ENCODE peak calls at places on chromosomes 11 and 22, in six cellular contexts. B, Y, N, A, J and C are unnamed samples. For H3K4me1 and H3K27me3, the result is how much of the 10 kb centered on the place peaks cover.

GRCh38 chr11:120710354-120711187 is 199.0 kb downstream of the GRIK4 start:
- DNase-seq in B (peak), Y (peak), N (peak), A (peak), J (peak), C (peak)

GRCh38 chr11:109789911-109790310 is 303.3 kb upstream of the ZC3H12C start:
- DNase-seq in B (no peak), Y (no peak), N (no peak), A (peak), J (no peak), C (no peak)

GRCh38 chr11:126697937-126698336 is 302.6 kb downstream of the KIRREL3 start:
- DNase-seq in B (no peak), Y (no peak), N (no peak), A (no peak), J (no peak), C (no peak)

GRCh38 chr22:23912293-23912903 is 18.2 kb downstream of the MIF start:
- DNase-seq in B (no peak), Y (no peak), N (no peak), A (no peak), J (no peak), C (no peak)

GRCh38 chr11:46363455-46363920 is 16.2 kb downstream of the DGKZ start:
- DNase-seq in B (no peak), Y (no peak), N (no peak), A (peak), J (no peak), C (no peak)

GRCh38 chr22:19477321-19478085 is 1.5 kb downstream of the UFD1 start:
- DNase-seq in B (no peak), Y (no peak), N (no peak), A (peak), J (no peak), C (no peak)

GRCh38 chr11:9014826-9015225 is 11.0 kb upstream of the NRIP3 start:
- DNase-seq in B (no peak), Y (no peak), N (no peak), A (no peak), J (no peak), C (no peak)

GRCh38 chr11:112693781-112694180 is 267.4 kb upstream of the NCAM1 start:
- DNase-seq in B (no peak), Y (no peak), N (no peak), A (no peak), J (no peak), C (peak)

GRCh38 chr11:100632970-100633452 is 54.1 kb upstream of the ARHGAP42 start:
- DNase-seq in B (peak), Y (peak), N (no peak), A (peak), J (peak), C (no peak)

GRCh38 chr11:20058749-20059458 is 101.4 kb downstream of the DBX1 start:
- DNase-seq in B (no peak), Y (no peak), N (no peak), A (peak), J (no peak), C (peak)

GRCh38 chr11:35511666-35512065 is 13.8 kb downstream of the PAMR1 start:
- DNase-seq in B (no peak), Y (no peak), N (no peak), A (peak), J (no peak), C (peak)

GRCh38 chr22:42314709-42315391 is 44.4 kb upstream of the TCF20 start:
- DNase-seq in B (no peak), Y (no peak), N (no peak), A (no peak), J (no peak), C (no peak)

GRCh38 chr22:42317691-42318547 is 47.5 kb upstream of the TCF20 start:
- DNase-seq in B (peak), Y (no peak), N (no peak), A (no peak), J (no peak), C (peak)

GRCh38 chr22:42318967-42319366 is 48.5 kb upstream of the TCF20 start:
- DNase-seq in B (no peak), Y (no peak), N (no peak), A (no peak), J (no peak), C (no peak)

GRCh38 chr22:42315392-42315756 is 44.9 kb upstream of the TCF20 start:
- DNase-seq in B (peak), Y (no peak), N (no peak), A (no peak), J (no peak), C (no peak)

GRCh38 chr22:42316988-42317387 is 46.5 kb upstream of the TCF20 start:
- DNase-seq in B (peak), Y (no peak), N (no peak), A (no peak), J (no peak), C (peak)
- H3K27ac ChIP-seq in B (peak), Y (no peak), N (no peak), A (no peak), J (no peak), C (no peak)

DNA sequence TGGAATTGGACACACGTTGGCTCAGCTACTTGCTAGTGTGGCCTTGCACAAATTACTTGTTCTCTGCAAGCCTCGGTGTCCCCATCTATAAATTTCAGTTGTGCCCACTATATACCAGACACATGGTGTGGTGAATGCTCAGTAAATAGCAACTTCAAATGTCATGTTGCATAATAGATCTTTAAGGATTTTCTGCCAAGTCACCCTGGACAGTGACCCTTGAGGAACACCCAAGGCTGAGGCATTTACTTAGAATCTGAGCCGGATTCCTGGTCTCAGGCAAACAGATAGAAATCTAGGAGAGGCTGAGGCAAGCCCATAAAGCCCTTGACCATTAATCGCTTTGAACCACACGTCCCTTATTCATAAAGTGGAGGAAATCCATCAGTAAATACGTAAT is 9.6 kb downstream of the TEAD1 start:
- DNase-seq in B (no peak), Y (no peak), N (no peak), A (no peak), J (no peak), C (no peak)
- H3K4me1 ChIP-seq in B (under half), Y (under half), N (under half), A (half or more), J (under half), C (half or more)

DNA sequence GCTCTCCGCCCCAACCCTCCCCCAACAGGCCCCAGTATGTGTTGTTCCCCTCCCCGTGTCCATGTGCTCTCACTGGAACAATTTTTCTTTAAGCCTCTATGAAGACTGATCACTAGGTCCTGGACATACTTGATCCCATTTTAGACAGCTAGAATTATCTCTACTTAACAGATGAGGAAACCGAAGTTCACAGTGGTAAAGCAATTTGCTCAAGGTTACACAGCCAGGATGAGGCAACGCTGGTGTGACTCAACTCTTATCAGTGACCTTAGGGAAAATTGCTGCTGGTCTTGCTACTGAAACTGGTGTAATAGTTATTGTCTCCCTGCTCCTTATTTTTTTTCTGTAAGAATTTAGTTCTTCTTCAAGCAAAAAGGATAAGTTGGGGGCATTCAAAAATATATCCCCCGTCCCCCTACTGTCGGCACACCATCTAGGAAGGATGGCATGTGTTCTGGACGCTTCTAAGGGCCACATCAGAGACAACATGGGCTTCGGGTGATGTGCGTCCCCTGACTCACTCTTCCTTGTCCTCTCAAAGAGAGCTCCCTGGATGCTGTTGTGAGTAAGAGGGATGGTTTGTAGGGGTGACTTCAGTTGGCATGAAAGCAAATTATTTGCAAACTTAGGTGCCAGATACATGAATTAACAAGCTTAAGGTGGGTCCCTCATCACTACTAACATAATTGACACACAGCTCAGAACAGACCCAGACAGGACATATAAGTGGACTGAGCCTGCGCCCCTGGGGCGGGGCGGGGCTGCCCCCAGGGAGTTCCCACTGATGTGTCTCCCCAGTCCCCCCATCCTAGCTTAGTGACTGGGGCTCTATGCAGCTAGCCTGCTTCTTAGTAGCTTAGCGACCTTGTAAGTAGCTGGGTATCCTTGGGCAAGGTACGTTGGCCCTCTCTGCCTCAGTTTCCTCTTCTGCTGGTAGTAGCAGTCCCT is 23.6 kb upstream of the ALX4 start:
- DNase-seq in B (no peak), Y (no peak), N (no peak), A (peak), J (no peak), C (no peak)
- H3K27me3 ChIP-seq in B (half or more), Y (under half), N (under half), A (half or more), J (under half), C (half or more)

DNA sequence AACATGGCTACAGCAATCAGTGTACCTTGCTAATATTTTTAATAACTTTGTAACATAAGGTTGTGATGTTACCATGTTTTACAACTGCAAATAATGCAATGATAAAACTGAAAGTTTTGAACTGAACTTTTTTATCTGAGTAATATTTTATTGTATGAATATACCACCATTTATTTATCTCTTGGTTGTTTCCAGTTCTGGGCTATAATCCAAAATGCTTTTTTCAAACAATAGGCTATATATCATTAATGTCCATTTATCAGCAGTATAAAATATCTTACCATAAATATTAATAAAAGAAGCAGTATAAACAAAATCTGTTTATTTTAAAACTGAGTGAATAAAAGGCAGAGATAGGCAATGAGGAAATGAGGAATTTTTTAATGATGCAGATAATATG is 63.3 kb downstream of the SIK3 start:
- DNase-seq in B (no peak), Y (no peak), N (no peak), A (no peak), J (no peak), C (no peak)
- H3K27ac ChIP-seq in B (no peak), Y (no peak), N (no peak), A (no peak), J (no peak), C (no peak)

DNA sequence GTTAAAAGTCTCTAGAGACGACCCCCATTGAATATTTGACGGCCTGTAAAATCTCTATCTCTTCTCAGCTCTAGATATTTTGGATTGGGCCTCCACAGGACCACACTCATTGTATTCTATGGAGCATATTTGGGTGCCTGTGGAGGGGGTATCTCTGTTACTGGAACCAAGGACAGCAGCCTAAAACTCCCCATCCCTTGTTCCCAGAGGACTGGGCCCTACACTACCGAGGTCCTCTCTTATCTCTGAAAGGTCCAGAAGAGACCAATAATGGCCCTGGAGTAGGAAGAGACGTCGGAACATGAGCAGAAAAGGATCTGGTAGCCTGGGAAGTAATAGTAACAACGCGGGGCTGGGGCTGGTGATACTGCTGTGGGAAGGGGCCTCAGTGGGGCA is 542 bp downstream of the HPS4 start:
- DNase-seq in B (no peak), Y (no peak), N (no peak), A (no peak), J (no peak), C (no peak)
- H3K4me1 ChIP-seq in B (under half), Y (under half), N (under half), A (under half), J (under half), C (under half)

DNA sequence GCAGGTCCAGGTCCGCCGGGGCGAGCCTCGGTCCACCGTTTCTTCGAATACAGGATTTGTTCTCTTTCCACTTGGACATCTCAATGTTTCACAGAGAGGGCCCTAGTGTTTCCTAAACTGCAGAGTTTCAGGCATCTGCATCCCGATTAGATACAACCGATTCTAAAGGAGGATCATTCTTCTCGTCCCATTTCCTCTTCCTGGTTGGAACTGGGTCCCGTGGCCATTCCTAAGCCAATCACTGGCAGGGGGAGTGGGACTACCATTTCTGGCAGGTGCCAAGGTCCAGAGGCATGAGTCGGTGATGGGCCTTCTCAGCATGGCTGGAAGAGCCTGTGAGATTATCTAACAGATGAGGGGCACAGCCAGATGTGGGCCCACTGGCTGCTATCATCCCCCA is 68.9 kb downstream of the ELFN2 start:
- DNase-seq in B (no peak), Y (no peak), N (no peak), A (no peak), J (no peak), C (no peak)
- H3K27me3 ChIP-seq in B (under half), Y (under half), N (under half), A (under half), J (under half), C (under half)

DNA sequence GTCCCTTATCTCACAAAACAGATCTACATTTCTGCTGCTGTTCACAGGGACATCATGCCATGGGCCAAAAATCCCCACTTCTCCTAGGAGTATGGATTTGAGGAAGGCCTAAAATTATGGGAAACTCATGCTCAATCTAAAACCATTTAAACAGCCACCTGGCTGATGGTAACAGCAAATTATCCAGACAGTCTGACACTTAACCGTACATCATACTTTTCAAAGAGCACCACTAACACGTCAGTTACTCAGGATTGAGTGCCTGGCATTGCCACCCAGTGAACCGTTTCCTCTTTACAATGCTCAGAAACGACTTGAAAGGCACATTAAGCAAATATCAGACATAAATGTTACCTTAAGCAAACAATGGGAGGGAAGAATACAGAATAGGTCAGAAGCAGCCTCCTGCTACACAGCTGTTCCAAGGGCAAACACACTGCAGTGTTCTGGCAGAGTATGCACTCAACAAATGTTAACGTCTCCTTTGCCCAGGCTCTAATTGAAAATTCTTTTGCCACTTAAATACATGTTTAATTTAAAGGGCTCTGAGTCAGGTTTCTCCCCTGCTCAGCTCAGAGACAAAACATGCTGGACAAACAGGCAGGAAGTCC is 18.8 kb upstream of the SLC36A4 start:
- DNase-seq in B (no peak), Y (no peak), N (no peak), A (no peak), J (no peak), C (no peak)
- H3K27ac ChIP-seq in B (peak), Y (no peak), N (no peak), A (no peak), J (no peak), C (no peak)